ENCODE peak calls at places on chromosomes 5 and 9, in four cellular contexts. One of them, this sample, is unnamed. For H3K4me1, the result is how much of the 10 kb centered on the place peaks cover.

GRCh38 chr5:12242960-12243888 is 339.0 kb upstream of the CTNND2 start:
- DNase-seq in right cardiac atrium: no peak
- DNase-seq in left ventricle myocardium inferior: no peak
- DNase-seq in small intestine: no peak
- DNase-seq in this sample: no peak

GRCh38 chr5:139426222-139426885 is 13.0 kb downstream of the DNAJC18 start:
- DNase-seq in right cardiac atrium: no peak
- DNase-seq in left ventricle myocardium inferior: no peak
- DNase-seq in small intestine: no peak
- DNase-seq in this sample: peak

GRCh38 chr9:115395511-115396021 is 277.6 kb upstream of the TNC start:
- DNase-seq in right cardiac atrium: no peak
- DNase-seq in left ventricle myocardium inferior: no peak
- DNase-seq in small intestine: no peak
- DNase-seq in this sample: no peak

GRCh38 chr5:39933061-39933460 is 508.3 kb upstream of the DAB2 start:
- DNase-seq in right cardiac atrium: no peak
- DNase-seq in left ventricle myocardium inferior: no peak
- DNase-seq in small intestine: no peak
- DNase-seq in this sample: no peak

GRCh38 chr5:160978944-160979343 is 126.9 kb upstream of the ATP10B start:
- DNase-seq in right cardiac atrium: no peak
- DNase-seq in left ventricle myocardium inferior: no peak
- DNase-seq in small intestine: no peak
- DNase-seq in this sample: no peak

GRCh38 chr9:16484178-16484577 is 386.3 kb downstream of the BNC2 start:
- DNase-seq in right cardiac atrium: no peak
- DNase-seq in left ventricle myocardium inferior: no peak
- DNase-seq in small intestine: no peak
- DNase-seq in this sample: no peak

GRCh38 chr9:136840877-136841645 is 1.2 kb upstream of the AJM1 start:
- DNase-seq in right cardiac atrium: peak
- DNase-seq in left ventricle myocardium inferior: no peak
- DNase-seq in small intestine: peak
- DNase-seq in this sample: peak

GRCh38 chr5:108560581-108560980 is 178.7 kb upstream of the FBXL17 start:
- DNase-seq in right cardiac atrium: peak
- DNase-seq in left ventricle myocardium inferior: peak
- DNase-seq in small intestine: no peak
- DNase-seq in this sample: peak

GRCh38 chr9:114396558-114397218 is 8.9 kb upstream of the AKNA start:
- DNase-seq in right cardiac atrium: peak
- DNase-seq in left ventricle myocardium inferior: no peak
- DNase-seq in small intestine: no peak
- DNase-seq in this sample: peak

GRCh38 chr5:150377964-150378694 is 20.6 kb downstream of the TCOF1 start:
- DNase-seq in right cardiac atrium: no peak
- DNase-seq in left ventricle myocardium inferior: no peak
- DNase-seq in small intestine: no peak
- DNase-seq in this sample: peak

GRCh38 chr5:127442085-127442484 is 75.4 kb upstream of the PRRC1 start:
- DNase-seq in right cardiac atrium: no peak
- DNase-seq in left ventricle myocardium inferior: no peak
- DNase-seq in small intestine: no peak
- DNase-seq in this sample: peak

GRCh38 chr9:35696520-35697215 is 6.9 kb upstream of the TPM2 start:
- DNase-seq in right cardiac atrium: peak
- DNase-seq in left ventricle myocardium inferior: peak
- DNase-seq in small intestine: peak
- DNase-seq in this sample: peak

GRCh38 chr9:123420560-123421210 is 64.7 kb downstream of the CRB2 start:
- DNase-seq in right cardiac atrium: no peak
- DNase-seq in left ventricle myocardium inferior: no peak
- DNase-seq in small intestine: no peak
- DNase-seq in this sample: no peak

GRCh38 chr5:149748471-149749094 is 18.5 kb downstream of the PPARGC1B start:
- DNase-seq in right cardiac atrium: no peak
- DNase-seq in left ventricle myocardium inferior: no peak
- DNase-seq in small intestine: no peak
- DNase-seq in this sample: no peak

GRCh38 chr5:100900142-100900795 is 2.8 kb downstream of the ST8SIA4 start:
- DNase-seq in right cardiac atrium: peak
- DNase-seq in left ventricle myocardium inferior: peak
- DNase-seq in small intestine: peak
- DNase-seq in this sample: peak

GRCh38 chr5:73998496-73998895 is 372.5 kb downstream of the ARHGEF28 start:
- DNase-seq in right cardiac atrium: no peak
- DNase-seq in left ventricle myocardium inferior: no peak
- DNase-seq in small intestine: no peak
- DNase-seq in this sample: no peak

GRCh38 chr5:140041492-140042421 is 1.3 kb downstream of the NRG2 start:
- DNase-seq in right cardiac atrium: peak
- DNase-seq in left ventricle myocardium inferior: peak
- DNase-seq in small intestine: peak
- DNase-seq in this sample: peak

GRCh38 chr9:4678679-4679267 is 596 bp upstream of the CDC37L1 start:
- DNase-seq in right cardiac atrium: no peak
- DNase-seq in left ventricle myocardium inferior: no peak
- DNase-seq in small intestine: peak
- DNase-seq in this sample: peak

GRCh38 chr5:105806601-105807000 is 1864.1 kb downstream of the EFNA5 start:
- DNase-seq in right cardiac atrium: no peak
- DNase-seq in left ventricle myocardium inferior: no peak
- DNase-seq in small intestine: no peak
- DNase-seq in this sample: peak

GRCh38 chr9:18568969-18569368 is 95.0 kb downstream of the ADAMTSL1 start:
- DNase-seq in right cardiac atrium: no peak
- DNase-seq in left ventricle myocardium inferior: no peak
- DNase-seq in small intestine: no peak
- DNase-seq in this sample: no peak

GRCh38 chr9:33813712-33814641 is 3.0 kb upstream of the UBE2R2 start:
- DNase-seq in right cardiac atrium: no peak
- DNase-seq in left ventricle myocardium inferior: no peak
- DNase-seq in small intestine: peak
- DNase-seq in this sample: peak

GRCh38 chr9:71763752-71764332 is 4.5 kb downstream of the CEMIP2 start:
- DNase-seq in right cardiac atrium: no peak
- DNase-seq in left ventricle myocardium inferior: no peak
- DNase-seq in small intestine: no peak
- DNase-seq in this sample: peak

GRCh38 chr5:159933531-159934485 is 17.5 kb downstream of the ADRA1B start:
- DNase-seq in right cardiac atrium: no peak
- DNase-seq in left ventricle myocardium inferior: no peak
- DNase-seq in small intestine: peak
- DNase-seq in this sample: no peak

GRCh38 chr9:91419222-91420191 is 4.1 kb downstream of the NFIL3 start:
- DNase-seq in right cardiac atrium: no peak
- DNase-seq in left ventricle myocardium inferior: no peak
- DNase-seq in small intestine: peak
- DNase-seq in this sample: peak

GRCh38 chr9:117136461-117136860 is 278.4 kb downstream of the ASTN2 start:
- DNase-seq in right cardiac atrium: no peak
- DNase-seq in left ventricle myocardium inferior: no peak
- DNase-seq in small intestine: no peak
- DNase-seq in this sample: no peak

GRCh38 chr5:142561029-142561428 is 124.9 kb downstream of the FGF1 start:
- DNase-seq in right cardiac atrium: no peak
- DNase-seq in left ventricle myocardium inferior: no peak
- DNase-seq in small intestine: no peak
- DNase-seq in this sample: no peak

GRCh38 chr5:131491749-131492148 is 143.3 kb downstream of the RAPGEF6 start:
- DNase-seq in right cardiac atrium: no peak
- DNase-seq in left ventricle myocardium inferior: no peak
- DNase-seq in small intestine: no peak
- DNase-seq in this sample: peak

GRCh38 chr5:86977185-86977584 is 290.5 kb upstream of the RASA1 start:
- DNase-seq in right cardiac atrium: no peak
- DNase-seq in left ventricle myocardium inferior: no peak
- DNase-seq in small intestine: no peak
- DNase-seq in this sample: no peak

GRCh38 chr9:124218438-124219289 is 39.1 kb upstream of the NEK6 start:
- DNase-seq in right cardiac atrium: peak
- DNase-seq in left ventricle myocardium inferior: no peak
- DNase-seq in small intestine: peak
- DNase-seq in this sample: peak

GRCh38 chr9:114098021-114098659 is 952 bp downstream of the KIF12 start:
- DNase-seq in right cardiac atrium: no peak
- DNase-seq in left ventricle myocardium inferior: no peak
- DNase-seq in small intestine: peak
- DNase-seq in this sample: peak

GRCh38 chr5:90518666-90519065 is 10.7 kb downstream of the LYSMD3 start:
- DNase-seq in right cardiac atrium: no peak
- DNase-seq in left ventricle myocardium inferior: no peak
- DNase-seq in small intestine: no peak
- DNase-seq in this sample: no peak

GRCh38 chr9:130905125-130905901 is 8.7 kb upstream of the QRFP start:
- DNase-seq in right cardiac atrium: no peak
- DNase-seq in left ventricle myocardium inferior: no peak
- DNase-seq in small intestine: no peak
- DNase-seq in this sample: no peak

GRCh38 chr5:67303356-67303755 is 106.8 kb upstream of the CD180 start:
- DNase-seq in right cardiac atrium: no peak
- DNase-seq in left ventricle myocardium inferior: no peak
- DNase-seq in small intestine: no peak
- DNase-seq in this sample: no peak

GRCh38 chr9:34513567-34514214 is 9.1 kb downstream of the ENHO start:
- DNase-seq in right cardiac atrium: no peak
- DNase-seq in left ventricle myocardium inferior: no peak
- DNase-seq in small intestine: no peak
- DNase-seq in this sample: no peak

GRCh38 chr5:170937914-170938313 is 76.1 kb downstream of the RANBP17 start:
- DNase-seq in right cardiac atrium: no peak
- DNase-seq in left ventricle myocardium inferior: no peak
- DNase-seq in small intestine: peak
- DNase-seq in this sample: no peak

GRCh38 chr5:53006920-53007890 is 18.1 kb downstream of the ITGA2 start:
- DNase-seq in right cardiac atrium: no peak
- DNase-seq in left ventricle myocardium inferior: no peak
- DNase-seq in small intestine: no peak
- DNase-seq in this sample: no peak

GRCh38 chr5:38105231-38105570 is 153.2 kb upstream of the EGFLAM start:
- DNase-seq in right cardiac atrium: no peak
- DNase-seq in left ventricle myocardium inferior: no peak
- DNase-seq in small intestine: no peak
- DNase-seq in this sample: no peak

GRCh38 chr5:38101897-38102296 is 156.5 kb upstream of the EGFLAM start:
- DNase-seq in right cardiac atrium: no peak
- DNase-seq in left ventricle myocardium inferior: no peak
- DNase-seq in small intestine: no peak
- DNase-seq in this sample: no peak

GRCh38 chr5:38099205-38100144 is 158.9 kb upstream of the EGFLAM start:
- DNase-seq in right cardiac atrium: no peak
- DNase-seq in left ventricle myocardium inferior: no peak
- DNase-seq in small intestine: no peak
- DNase-seq in this sample: no peak

GRCh38 chr5:38107096-38107495 is 151.3 kb upstream of the EGFLAM start:
- DNase-seq in right cardiac atrium: no peak
- DNase-seq in left ventricle myocardium inferior: no peak
- DNase-seq in small intestine: no peak
- DNase-seq in this sample: no peak

GRCh38 chr5:38104497-38105230 is 153.7 kb upstream of the EGFLAM start:
- DNase-seq in right cardiac atrium: no peak
- DNase-seq in left ventricle myocardium inferior: no peak
- DNase-seq in small intestine: no peak
- DNase-seq in this sample: no peak
- H3K4me1 ChIP-seq in right cardiac atrium: under half
- H3K4me1 ChIP-seq in left ventricle myocardium inferior: under half
- H3K4me1 ChIP-seq in small intestine: under half
- H3K4me1 ChIP-seq in this sample: under half

GRCh38 chr5:80960531-80961375 is 590 bp downstream of the RASGRF2 start:
- DNase-seq in right cardiac atrium: peak
- DNase-seq in left ventricle myocardium inferior: peak
- DNase-seq in small intestine: peak
- DNase-seq in this sample: peak
- H3K4me3 ChIP-seq in right cardiac atrium: peak
- H3K4me3 ChIP-seq in left ventricle myocardium inferior: peak
- H3K4me3 ChIP-seq in small intestine: peak
- H3K4me3 ChIP-seq in this sample: peak

DNA sequence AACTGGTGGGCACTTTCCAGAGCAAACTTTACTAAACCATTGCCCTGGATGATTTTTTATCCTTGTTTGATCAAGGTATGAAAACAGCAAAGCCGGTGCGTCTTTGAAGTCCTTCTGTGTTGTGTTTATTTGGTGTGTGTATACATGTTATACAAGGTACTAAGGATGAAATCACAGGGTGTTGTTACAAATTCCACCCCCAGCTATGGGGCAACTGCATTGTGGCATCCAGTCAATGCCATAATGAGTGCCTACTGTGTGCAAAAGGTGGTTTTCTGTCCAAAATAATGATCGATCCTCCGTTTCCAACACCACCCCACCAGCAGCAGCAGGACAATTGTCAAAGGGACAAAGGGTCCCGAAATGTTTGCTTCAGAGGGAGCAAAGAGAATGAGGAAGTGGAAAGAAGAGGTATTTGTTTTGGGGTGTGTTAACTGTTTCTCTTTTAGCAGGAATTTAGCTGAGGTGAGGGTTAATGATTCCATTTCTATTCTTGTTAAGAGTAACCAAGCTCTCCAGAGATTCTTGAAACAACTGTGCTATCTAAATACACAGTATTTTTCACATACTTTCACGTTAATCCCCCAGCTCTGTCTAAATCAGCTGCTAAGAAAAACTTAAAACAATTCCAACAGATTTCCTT is 568.7 kb upstream of the KLF4 start:
- DNase-seq in right cardiac atrium: no peak
- DNase-seq in left ventricle myocardium inferior: no peak
- DNase-seq in small intestine: no peak
- DNase-seq in this sample: no peak
- H3K4me1 ChIP-seq in right cardiac atrium: under half
- H3K4me1 ChIP-seq in left ventricle myocardium inferior: under half
- H3K4me1 ChIP-seq in small intestine: under half
- H3K4me1 ChIP-seq in this sample: under half

GRCh38 chr5:60943624-60944023 is 1.2 kb downstream of the ERCC8 start:
- DNase-seq in right cardiac atrium: no peak
- DNase-seq in left ventricle myocardium inferior: no peak
- DNase-seq in small intestine: no peak
- DNase-seq in this sample: no peak
- H3K4me3 ChIP-seq in right cardiac atrium: peak
- H3K4me3 ChIP-seq in left ventricle myocardium inferior: peak
- H3K4me3 ChIP-seq in small intestine: no peak
- H3K4me3 ChIP-seq in this sample: peak

This sample was measured in adipocyte.